ENCODE peak calls at places on chromosomes 2 and 18, in ten cellular contexts. A is heart right ventricle; M is lung; T is astrocyte; Q is naive thymus-derived CD4-positive, alpha-beta T cell; U is neuronal stem cell; R is neural progenitor cell; S is CD8-positive, alpha-beta memory T cell; E is cardiac muscle cell; K is fibroblast of lung. X is an unnamed sample.
A peak's percentile ranks its signal among the peaks of the same experiment; 100 is the strongest.

GRCh38 chr2:28338046-28338753 is 54.5 kb upstream of the FOSL2 start:
- DNase-seq in A (peak; percentile 61), M (peak; percentile 61), T (peak; percentile 91), Q (no peak), U (no peak), R (peak; percentile 66), S (no peak), E (peak; percentile 97), K (peak; percentile 97), X (peak; percentile 75)

GRCh38 chr18:56431551-56431950 is 206.8 kb downstream of the TXNL1 start:
- DNase-seq in A (no peak), M (no peak), T (peak; percentile 48), Q (no peak), U (no peak), R (no peak), S (no peak), E (no peak), K (no peak), X (no peak)

GRCh38 chr2:162007447-162008040 is 66.5 kb downstream of the DPP4 start:
- DNase-seq in A (no peak), M (no peak), T (no peak), Q (peak; percentile 54), U (no peak), R (no peak), S (no peak), E (peak; percentile 45), K (peak; percentile 50), X (no peak)

GRCh38 chr2:150421252-150421651 is 66.2 kb downstream of the RND3 start:
- DNase-seq in A (no peak), M (no peak), T (no peak), Q (no peak), U (no peak), R (no peak), S (no peak), E (no peak), K (no peak), X (no peak)

GRCh38 chr2:64405476-64406406 is 48.2 kb upstream of the LGALSL start:
- DNase-seq in A (peak; percentile 38), M (no peak), T (peak; percentile 58), Q (no peak), U (no peak), R (no peak), S (no peak), E (peak; percentile 90), K (peak; percentile 80), X (peak; percentile 59)

GRCh38 chr2:112519506-112519905 is 22.8 kb upstream of the POLR1B start:
- DNase-seq in A (no peak), M (no peak), T (no peak), Q (no peak), U (no peak), R (no peak), S (no peak), E (no peak), K (no peak), X (no peak)

GRCh38 chr2:219142329-219142728 is 18.3 kb downstream of the NHEJ1 start:
- DNase-seq in A (no peak), M (no peak), T (peak; percentile 68), Q (no peak), U (no peak), R (no peak), S (no peak), E (peak; percentile 47), K (peak; percentile 92), X (no peak)

GRCh38 chr2:65128297-65129190 is 1.4 kb downstream of the RAB1A start:
- DNase-seq in A (no peak), M (no peak), T (peak; percentile 49), Q (no peak), U (no peak), R (no peak), S (no peak), E (peak; percentile 55), K (peak; percentile 79), X (peak; percentile 7)

GRCh38 chr2:39435254-39435653 is 1.8 kb downstream of the MAP4K3 start:
- DNase-seq in A (no peak), M (no peak), T (no peak), Q (no peak), U (peak; percentile 14), R (peak; percentile 76), S (no peak), E (peak; percentile 38), K (peak; percentile 39), X (no peak)

GRCh38 chr2:42169100-42169868 is at the start of gene EML4:
- DNase-seq in A (peak; percentile 94), M (peak; percentile 89), T (peak; percentile 68), Q (peak; percentile 87), U (peak; percentile 90), R (peak; percentile 97), S (peak; percentile 89), E (peak; percentile 94), K (peak; percentile 90), X (peak; percentile 81)

GRCh38 chr2:7030810-7031209 is 113.6 kb downstream of the RNF144A start:
- DNase-seq in A (no peak), M (no peak), T (no peak), Q (no peak), U (no peak), R (no peak), S (no peak), E (no peak), K (no peak), X (no peak)

GRCh38 chr18:25058520-25058919 is 293.4 kb downstream of the ZNF521 start:
- DNase-seq in A (no peak), M (no peak), T (no peak), Q (no peak), U (no peak), R (no peak), S (no peak), E (no peak), K (no peak), X (no peak)

DNA sequence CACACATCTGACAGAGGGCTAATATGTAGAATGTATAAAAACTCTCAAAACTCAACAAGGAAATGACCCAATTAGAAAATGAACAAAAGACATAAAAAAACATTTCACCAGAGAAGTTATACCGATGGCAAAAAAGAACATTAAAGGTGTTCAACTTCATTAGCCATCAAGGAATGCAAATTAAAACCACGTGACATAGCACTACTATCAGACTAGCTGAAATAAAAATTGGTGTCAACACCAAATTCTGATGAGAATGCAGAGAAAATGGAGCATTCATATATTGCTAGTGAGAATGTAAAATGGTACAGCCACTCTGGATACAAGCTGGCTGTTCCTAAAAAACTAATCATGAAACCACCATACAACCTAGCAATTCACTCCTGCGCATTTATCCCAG is 128.0 kb downstream of the INSIG2 start:
- DNase-seq in A (no peak), M (no peak), T (no peak), Q (no peak), U (no peak), R (no peak), S (no peak), E (no peak), K (no peak), X (no peak)
- H3K27me3 ChIP-seq in A (peaks cover 99% of the 10 kb centered on the region), M (no peaks in the 10 kb centered on the region), T (peaks cover 14% of the 10 kb centered on the region), Q (peaks cover 6% of the 10 kb centered on the region), U (peaks cover 13% of the 10 kb centered on the region), R (peaks cover 10% of the 10 kb centered on the region), S (peaks cover 6% of the 10 kb centered on the region), E (no peaks in the 10 kb centered on the region), K (no peaks in the 10 kb centered on the region), X (peaks cover 3% of the 10 kb centered on the region)

DNA sequence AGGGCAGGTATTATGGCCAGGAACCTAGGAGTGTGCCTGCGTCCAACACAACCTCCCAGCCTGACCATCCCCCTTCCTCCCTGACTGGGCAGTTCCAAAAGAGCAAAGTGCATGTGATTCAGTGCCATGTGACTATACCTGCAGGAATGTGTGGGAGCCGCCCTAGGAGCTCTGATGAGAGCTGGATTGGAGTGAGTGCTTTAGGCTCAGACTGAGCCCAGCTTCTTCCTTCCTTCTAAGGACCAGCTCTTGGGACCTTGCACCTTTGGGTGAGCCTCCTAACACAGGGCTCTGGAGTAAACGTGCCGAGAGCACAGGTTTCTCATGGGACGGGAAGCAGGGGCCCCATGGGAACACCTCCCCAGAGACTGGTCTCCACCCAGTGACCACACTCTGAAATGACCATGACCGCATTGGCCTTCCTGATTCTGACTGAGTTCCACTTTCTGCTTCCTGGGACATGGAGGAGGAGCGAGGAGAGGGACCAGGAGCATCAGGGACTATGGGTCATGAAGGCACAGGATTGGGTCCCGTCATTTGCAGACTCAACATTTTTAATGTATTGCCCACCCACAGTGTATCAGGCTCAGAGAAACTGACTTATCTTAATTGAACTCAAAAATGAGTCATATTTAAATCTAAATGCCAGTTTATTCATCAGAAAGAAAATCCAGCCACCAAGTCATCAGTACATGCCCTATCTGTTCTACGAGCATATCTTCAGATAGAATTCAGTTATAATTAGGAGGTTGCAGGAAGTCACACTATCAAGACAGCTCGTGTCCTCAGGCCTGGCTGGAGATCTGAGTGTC is 87.8 kb upstream of the BCL2L11 start:
- DNase-seq in A (no peak), M (no peak), T (no peak), Q (no peak), U (no peak), R (no peak), S (no peak), E (peak; percentile 8), K (no peak), X (no peak)
- H3K27ac ChIP-seq in A (no peak overlapping the region), M (no peak overlapping the region), T (no peak overlapping the region), Q (no peak overlapping the region), U (no peak overlapping the region), R (no peak overlapping the region), S (no peak overlapping the region), E (peak overlapping the region; percentile 68), K (no peak overlapping the region), X (no peak overlapping the region)

GRCh38 chr2:159793265-159793664 is 4.7 kb downstream of the CD302 start:
- DNase-seq in A (no peak), M (no peak), T (no peak), Q (no peak), U (no peak), R (no peak), S (no peak), E (no peak), K (no peak), X (no peak)
- H3K4me3 ChIP-seq in A (no peak overlapping the region), M (no peak overlapping the region), T (no peak overlapping the region), Q (no peak overlapping the region), U (no peak overlapping the region), R (no peak overlapping the region), S (no peak overlapping the region), E (no peak overlapping the region), K (no peak overlapping the region), X (no peak overlapping the region)

GRCh38 chr2:222240676-222241049 is 58.1 kb downstream of the PAX3 start:
- DNase-seq in A (no peak), M (no peak), T (no peak), Q (no peak), U (no peak), R (peak; percentile 23), S (no peak), E (no peak), K (no peak), X (no peak)
- H3K27me3 ChIP-seq in A (peaks cover 24% of the 10 kb centered on the region), M (no peaks in the 10 kb centered on the region), T (peaks cover 4% of the 10 kb centered on the region), Q (no peaks in the 10 kb centered on the region), U (peaks cover 35% of the 10 kb centered on the region), R (peaks cover 83% of the 10 kb centered on the region), S (no peaks in the 10 kb centered on the region), E (no peaks in the 10 kb centered on the region), K (no peaks in the 10 kb centered on the region), X (no peaks in the 10 kb centered on the region)

X was measured in brain microvascular endothelial cell.